ENCODE peak calls at places on chromosomes 2 and 18, in seven cellular contexts. S is MG63; C is amygdala; K is H54; B is H4; Z is thoracic aorta; X is stimulated activated naive CD4-positive, alpha-beta T cell. P is an unnamed sample.
A peak's percentile ranks its signal among the peaks of the same experiment; 100 is the strongest.

GRCh38 chr2:72539145-72539552 is 286.7 kb downstream of the EXOC6B start:
- DNase-seq in S (no peak), C (no peak), K (peak; percentile 15), B (no peak), Z (no peak), X (no peak), P (no peak)

GRCh38 chr18:54742120-54742519 is 86.2 kb upstream of the RAB27B start:
- DNase-seq in S (no peak), C (no peak), K (no peak), B (no peak), Z (no peak), X (no peak), P (no peak)

GRCh38 chr2:46650556-46651001 is 171.2 kb downstream of the TMEM247 start:
- DNase-seq in S (peak; percentile 49), C (peak; percentile 39), K (peak; percentile 25), B (peak; percentile 84), Z (peak; percentile 51), X (peak; percentile 69), P (peak; percentile 61)

GRCh38 chr2:179936654-179937053 is 70.4 kb downstream of the CWC22 start:
- DNase-seq in S (peak; percentile 23), C (no peak), K (no peak), B (peak; percentile 12), Z (no peak), X (no peak), P (peak; percentile 18)

GRCh38 chr2:11411768-11412448 is 54.1 kb downstream of the E2F6 start:
- DNase-seq in S (peak; percentile 30), C (no peak), K (peak; percentile 42), B (no peak), Z (no peak), X (no peak), P (no peak)

GRCh38 chr2:171410101-171410500 is 23.7 kb downstream of the METTL8 start:
- DNase-seq in S (peak; percentile 43), C (no peak), K (no peak), B (no peak), Z (no peak), X (no peak), P (no peak)

GRCh38 chr2:65364986-65365733 is 67.2 kb downstream of the SPRED2 start:
- DNase-seq in S (no peak), C (no peak), K (no peak), B (no peak), Z (no peak), X (no peak), P (no peak)

GRCh38 chr2:43279317-43279840 is 53.0 kb upstream of the ZFP36L2 start:
- DNase-seq in S (no peak), C (no peak), K (no peak), B (no peak), Z (no peak), X (no peak), P (no peak)